ENCODE peak calls at places on chromosomes 11 and 22, in seven cellular contexts. One of them, this sample, is unnamed.

GRCh38 chr11:48088682-48089050 is 108.3 kb downstream of the PTPRJ start:
- DNase-seq in GM12878: no peak
- DNase-seq in endothelial cell of umbilical vein: peak
- DNase-seq in H1: no peak
- DNase-seq in HepG2: no peak
- DNase-seq in HCT116: no peak
- DNase-seq in K562: no peak
- DNase-seq in this sample: no peak

GRCh38 chr11:35178862-35179261 is 39.9 kb downstream of the CD44 start:
- DNase-seq in K562: no peak
- DNase-seq in endothelial cell of umbilical vein: no peak
- DNase-seq in HepG2: no peak
- DNase-seq in H1: no peak
- DNase-seq in HCT116: no peak
- DNase-seq in GM12878: no peak
- DNase-seq in this sample: peak

GRCh38 chr11:1665313-1665712 is 31.7 kb upstream of the KRTAP5-6 start:
- DNase-seq in H1: no peak
- DNase-seq in HepG2: no peak
- DNase-seq in HCT116: no peak
- DNase-seq in endothelial cell of umbilical vein: no peak
- DNase-seq in K562: no peak
- DNase-seq in GM12878: no peak
- DNase-seq in this sample: no peak

GRCh38 chr22:43479311-43479710 is 67.5 kb downstream of the MPPED1 start:
- DNase-seq in H1: no peak
- DNase-seq in HepG2: no peak
- DNase-seq in HCT116: no peak
- DNase-seq in endothelial cell of umbilical vein: no peak
- DNase-seq in K562: no peak
- DNase-seq in GM12878: no peak
- DNase-seq in this sample: no peak

GRCh38 chr11:819943-820649 is 1.4 kb downstream of the PNPLA2 start:
- DNase-seq in H1: peak
- DNase-seq in endothelial cell of umbilical vein: peak
- DNase-seq in HepG2: peak
- DNase-seq in K562: peak
- DNase-seq in GM12878: no peak
- DNase-seq in HCT116: peak
- DNase-seq in this sample: peak

GRCh38 chr11:69353696-69354544 is 60.0 kb downstream of the MYEOV start:
- DNase-seq in HCT116: no peak
- DNase-seq in K562: no peak
- DNase-seq in H1: peak
- DNase-seq in GM12878: no peak
- DNase-seq in endothelial cell of umbilical vein: no peak
- DNase-seq in HepG2: no peak
- DNase-seq in this sample: no peak

GRCh38 chr11:64566042-64566914 is 24.7 kb upstream of the SLC22A12 start:
- DNase-seq in HCT116: peak
- DNase-seq in K562: peak
- DNase-seq in GM12878: no peak
- DNase-seq in endothelial cell of umbilical vein: peak
- DNase-seq in H1: peak
- DNase-seq in HepG2: peak
- DNase-seq in this sample: peak

GRCh38 chr11:44597358-44598009 is 32.0 kb downstream of the CD82 start:
- DNase-seq in GM12878: no peak
- DNase-seq in HepG2: no peak
- DNase-seq in K562: no peak
- DNase-seq in H1: no peak
- DNase-seq in HCT116: no peak
- DNase-seq in endothelial cell of umbilical vein: no peak
- DNase-seq in this sample: no peak

GRCh38 chr11:125938418-125938817 is 7.4 kb upstream of the VSIG10L2 start:
- DNase-seq in GM12878: no peak
- DNase-seq in H1: peak
- DNase-seq in K562: no peak
- DNase-seq in HCT116: no peak
- DNase-seq in endothelial cell of umbilical vein: no peak
- DNase-seq in HepG2: no peak
- DNase-seq in this sample: no peak

GRCh38 chr11:134921938-134922337 is 509.9 kb upstream of the B3GAT1 start:
- DNase-seq in HepG2: no peak
- DNase-seq in endothelial cell of umbilical vein: no peak
- DNase-seq in HCT116: no peak
- DNase-seq in H1: no peak
- DNase-seq in K562: no peak
- DNase-seq in GM12878: no peak
- DNase-seq in this sample: no peak
- H3K9ac ChIP-seq in HepG2: no peak
- H3K9ac ChIP-seq in endothelial cell of umbilical vein: no peak
- H3K9ac ChIP-seq in HCT116: no peak
- H3K9ac ChIP-seq in H1: no peak
- H3K9ac ChIP-seq in K562: no peak
- H3K9ac ChIP-seq in GM12878: no peak
- H3K9ac ChIP-seq in this sample: no peak

GRCh38 chr11:61968758-61969390 is 1.4 kb upstream of the FTH1 start:
- DNase-seq in GM12878: no peak
- DNase-seq in K562: no peak
- DNase-seq in H1: no peak
- DNase-seq in HCT116: no peak
- DNase-seq in HepG2: no peak
- DNase-seq in endothelial cell of umbilical vein: no peak
- DNase-seq in this sample: no peak

GRCh38 chr11:61967177-61967923 is at the start of gene FTH1:
- DNase-seq in K562: peak
- DNase-seq in HepG2: peak
- DNase-seq in HCT116: peak
- DNase-seq in GM12878: no peak
- DNase-seq in H1: peak
- DNase-seq in endothelial cell of umbilical vein: peak
- DNase-seq in this sample: peak

GRCh38 chr11:61964941-61965282 is 2.5 kb downstream of the FTH1 start:
- DNase-seq in HepG2: no peak
- DNase-seq in HCT116: no peak
- DNase-seq in H1: no peak
- DNase-seq in endothelial cell of umbilical vein: no peak
- DNase-seq in K562: no peak
- DNase-seq in GM12878: no peak
- DNase-seq in this sample: no peak

GRCh38 chr11:61967924-61968757 is 707 bp upstream of the FTH1 start:
- DNase-seq in GM12878: peak
- DNase-seq in H1: no peak
- DNase-seq in endothelial cell of umbilical vein: peak
- DNase-seq in HCT116: no peak
- DNase-seq in HepG2: peak
- DNase-seq in K562: peak
- DNase-seq in this sample: no peak

GRCh38 chr11:61966673-61967176 is 709 bp downstream of the FTH1 start:
- DNase-seq in K562: peak
- DNase-seq in HepG2: no peak
- DNase-seq in endothelial cell of umbilical vein: peak
- DNase-seq in H1: no peak
- DNase-seq in GM12878: no peak
- DNase-seq in HCT116: no peak
- DNase-seq in this sample: no peak
- TF ChIP-seq POLR2A in K562: no peak
- TF ChIP-seq POLR2A in HepG2: peak
- TF ChIP-seq POLR2A in endothelial cell of umbilical vein: no peak
- TF ChIP-seq POLR2A in H1: no peak
- TF ChIP-seq POLR2A in GM12878: no peak
- TF ChIP-seq POLR2A in HCT116: no peak
- TF ChIP-seq POLR2A in this sample: no peak

DNA sequence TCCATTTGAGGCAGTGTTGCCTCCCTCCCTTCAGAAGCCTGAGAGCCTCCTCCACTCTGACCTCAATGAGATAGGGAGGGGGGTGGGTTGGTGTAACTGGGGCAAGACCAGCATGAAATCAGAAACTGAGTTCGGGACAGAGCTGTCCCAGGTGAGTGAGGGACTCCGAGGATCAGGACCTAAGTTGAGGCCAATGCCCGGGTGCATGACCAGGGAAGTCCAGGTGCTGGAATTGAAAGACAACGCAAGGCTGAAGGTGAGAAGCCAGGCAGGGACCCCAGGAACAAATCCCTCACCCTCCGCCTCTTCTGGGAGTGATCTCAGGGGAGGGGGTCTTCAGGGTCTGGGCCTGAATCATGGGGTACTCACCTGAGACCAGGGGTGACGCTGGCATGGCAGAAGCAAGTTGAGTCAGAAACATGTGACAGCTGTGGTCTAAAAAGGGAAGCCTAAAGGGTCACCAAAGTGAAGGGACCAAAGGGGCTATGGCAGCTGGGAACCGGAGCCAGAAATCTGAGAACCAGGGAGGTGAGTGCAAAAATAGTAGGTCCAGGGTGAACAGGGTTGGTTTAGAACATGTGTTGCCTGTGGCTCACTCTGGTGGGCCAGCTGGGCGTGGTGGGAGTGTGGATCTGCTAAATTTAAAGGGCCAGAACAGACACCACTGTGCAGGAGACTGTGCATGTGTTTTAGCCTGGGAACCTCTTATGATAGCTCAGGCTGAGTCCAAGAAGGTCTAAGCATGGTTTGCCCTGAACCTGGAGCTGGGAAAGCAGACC is 41.1 kb upstream of the ZBED5 start:
- DNase-seq in HepG2: no peak
- DNase-seq in endothelial cell of umbilical vein: no peak
- DNase-seq in H1: no peak
- DNase-seq in K562: peak
- DNase-seq in HCT116: no peak
- DNase-seq in GM12878: no peak
- DNase-seq in this sample: no peak
- H3K9ac ChIP-seq in HepG2: no peak
- H3K9ac ChIP-seq in endothelial cell of umbilical vein: peak
- H3K9ac ChIP-seq in H1: no peak
- H3K9ac ChIP-seq in K562: peak
- H3K9ac ChIP-seq in HCT116: peak
- H3K9ac ChIP-seq in GM12878: no peak
- H3K9ac ChIP-seq in this sample: peak

GRCh38 chr11:119336744-119337469 is 2.6 kb downstream of the RNF26 start:
- DNase-seq in endothelial cell of umbilical vein: no peak
- DNase-seq in HepG2: no peak
- DNase-seq in GM12878: no peak
- DNase-seq in H1: no peak
- DNase-seq in HCT116: no peak
- DNase-seq in K562: no peak
- DNase-seq in this sample: no peak
- TF ChIP-seq POLR2A in endothelial cell of umbilical vein: no peak
- TF ChIP-seq POLR2A in HepG2: no peak
- TF ChIP-seq POLR2A in GM12878: no peak
- TF ChIP-seq POLR2A in H1: no peak
- TF ChIP-seq POLR2A in HCT116: no peak
- TF ChIP-seq POLR2A in K562: no peak
- TF ChIP-seq POLR2A in this sample: no peak

GRCh38 chr11:57283231-57283990 is 41.3 kb downstream of the TNKS1BP1 start:
- DNase-seq in K562: no peak
- DNase-seq in HCT116: no peak
- DNase-seq in endothelial cell of umbilical vein: no peak
- DNase-seq in GM12878: no peak
- DNase-seq in H1: no peak
- DNase-seq in HepG2: no peak
- DNase-seq in this sample: no peak

GRCh38 chr11:57288771-57289579 is 35.8 kb downstream of the TNKS1BP1 start:
- DNase-seq in HCT116: no peak
- DNase-seq in GM12878: no peak
- DNase-seq in HepG2: peak
- DNase-seq in endothelial cell of umbilical vein: peak
- DNase-seq in K562: no peak
- DNase-seq in H1: no peak
- DNase-seq in this sample: peak

GRCh38 chr11:57290288-57290687 is 34.5 kb downstream of the TNKS1BP1 start:
- DNase-seq in H1: no peak
- DNase-seq in endothelial cell of umbilical vein: peak
- DNase-seq in HepG2: no peak
- DNase-seq in K562: no peak
- DNase-seq in HCT116: no peak
- DNase-seq in GM12878: no peak
- DNase-seq in this sample: peak

GRCh38 chr11:57287884-57288283 is 36.9 kb downstream of the TNKS1BP1 start:
- DNase-seq in GM12878: no peak
- DNase-seq in HCT116: no peak
- DNase-seq in endothelial cell of umbilical vein: no peak
- DNase-seq in HepG2: no peak
- DNase-seq in H1: no peak
- DNase-seq in K562: peak
- DNase-seq in this sample: no peak
- H3K9ac ChIP-seq in GM12878: no peak
- H3K9ac ChIP-seq in HCT116: no peak
- H3K9ac ChIP-seq in endothelial cell of umbilical vein: no peak
- H3K9ac ChIP-seq in HepG2: no peak
- H3K9ac ChIP-seq in H1: no peak
- H3K9ac ChIP-seq in K562: no peak
- H3K9ac ChIP-seq in this sample: no peak

DNA sequence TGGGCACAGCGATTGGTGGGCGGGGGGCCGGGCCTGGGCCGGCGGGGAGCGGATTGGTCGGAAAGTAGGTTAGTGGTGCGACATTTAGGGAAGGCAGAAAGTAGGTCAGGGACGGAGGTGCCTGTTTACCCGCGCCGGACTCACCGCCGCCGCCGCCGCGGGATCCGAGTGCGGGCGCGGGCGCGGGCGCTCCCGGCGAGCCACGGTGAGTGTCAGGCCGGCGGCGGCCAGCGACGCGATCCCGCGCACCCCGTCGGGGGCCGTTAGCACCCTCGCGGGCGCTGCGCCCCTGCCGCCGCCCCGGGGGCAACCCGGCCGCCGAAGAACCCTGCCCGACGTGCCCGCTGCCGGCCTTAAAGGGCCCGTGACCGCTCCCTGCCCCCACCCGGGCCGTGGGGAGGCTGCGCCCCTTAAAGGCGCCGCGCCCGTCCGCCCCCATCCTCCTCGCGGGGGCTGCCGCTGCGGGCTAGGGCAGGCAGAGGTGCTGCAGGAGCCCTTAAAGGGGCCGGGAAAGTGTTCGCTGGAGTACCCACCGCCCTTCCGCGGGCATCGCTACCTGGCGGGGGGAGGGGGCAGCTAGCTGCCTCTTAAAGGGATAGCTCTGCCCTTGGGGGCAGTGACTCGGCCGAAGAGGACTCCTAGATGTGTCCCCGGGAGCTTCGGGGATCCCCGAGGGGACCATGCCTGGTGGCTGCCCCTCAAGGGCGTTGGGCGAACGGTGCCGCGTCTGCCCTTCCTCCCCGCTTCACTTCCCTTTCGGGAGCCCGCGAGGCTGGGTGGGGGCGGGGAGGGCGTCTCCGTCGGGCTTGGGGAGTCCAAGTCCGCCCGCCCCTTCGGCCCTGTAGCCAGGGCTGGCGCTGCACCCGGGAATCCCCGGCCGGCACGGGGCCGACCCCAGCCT is at the start of gene BMAL1:
- DNase-seq in endothelial cell of umbilical vein: no peak
- DNase-seq in GM12878: no peak
- DNase-seq in HCT116: no peak
- DNase-seq in K562: no peak
- DNase-seq in H1: peak
- DNase-seq in HepG2: no peak
- DNase-seq in this sample: no peak
- TF ChIP-seq POLR2A in endothelial cell of umbilical vein: no peak
- TF ChIP-seq POLR2A in GM12878: peak
- TF ChIP-seq POLR2A in HCT116: no peak
- TF ChIP-seq POLR2A in K562: no peak
- TF ChIP-seq POLR2A in H1: no peak
- TF ChIP-seq POLR2A in HepG2: no peak
- TF ChIP-seq POLR2A in this sample: peak